ENCODE peak calls at places on chromosomes 7 and 10, in seven cellular contexts. A is H9, Q is IMR-90, Y is H1, H is mesenchymal stem cell, D is trophoblast cell, B is mesendoderm. R is an unnamed sample.

GRCh38 chr10:22159180-22159579 is 58.6 kb downstream of the EBLN1 start:
- DNase-seq in A (no peak), Q (no peak), Y (no peak), H (no peak), D (no peak), B (no peak), R (no peak)

GRCh38 chr7:78073470-78074382 is 275.2 kb downstream of the PHTF2 start:
- DNase-seq in A (no peak), Q (no peak), Y (no peak), H (peak), D (no peak), B (peak), R (no peak)

GRCh38 chr7:140591178-140591902 is 49.3 kb downstream of the DENND2A start:
- DNase-seq in A (no peak), Q (peak), Y (no peak), H (no peak), D (no peak), B (no peak), R (no peak)

GRCh38 chr10:57338823-57339558 is 928.7 kb downstream of the IPMK start:
- DNase-seq in A (peak), Q (peak), Y (peak), H (peak), D (peak), B (peak), R (peak)

GRCh38 chr7:98569606-98570337 is 47.3 kb upstream of the NPTX2 start:
- DNase-seq in A (no peak), Q (no peak), Y (no peak), H (no peak), D (no peak), B (no peak), R (no peak)

GRCh38 chr10:29851241-29851640 is 208.1 kb downstream of the JCAD start:
- DNase-seq in A (no peak), Q (no peak), Y (no peak), H (no peak), D (no peak), B (no peak), R (no peak)

GRCh38 chr7:98470131-98470985 is 69.5 kb upstream of the BAIAP2L1 start:
- DNase-seq in A (peak), Q (no peak), Y (peak), H (no peak), D (peak), B (peak), R (peak)

GRCh38 chr7:50838675-50839377 is 56.1 kb upstream of the GRB10 start:
- DNase-seq in A (no peak), Q (peak), Y (no peak), H (no peak), D (no peak), B (no peak), R (no peak)

GRCh38 chr10:83222300-83222699 is 917.0 kb upstream of the GHITM start:
- DNase-seq in A (no peak), Q (no peak), Y (no peak), H (no peak), D (no peak), B (no peak), R (no peak)

GRCh38 chr7:64307254-64308018 is 6.3 kb upstream of the ZNF736 start:
- DNase-seq in A (no peak), Q (peak), Y (no peak), H (no peak), D (peak), B (peak), R (peak)

GRCh38 chr10:98361131-98361633 is 53.8 kb downstream of the PYROXD2 start:
- DNase-seq in A (peak), Q (peak), Y (no peak), H (peak), D (peak), B (peak), R (no peak)

GRCh38 chr10:88428442-88428841 is 154.7 kb downstream of the RNLS start:
- DNase-seq in A (no peak), Q (no peak), Y (no peak), H (peak), D (no peak), B (peak), R (no peak)

GRCh38 chr7:29990931-29991330 is 1.3 kb upstream of the SCRN1 start:
- DNase-seq in A (no peak), Q (no peak), Y (no peak), H (no peak), D (no peak), B (no peak), R (no peak)

GRCh38 chr10:28072573-28072972 is 73.7 kb upstream of the ODAD2 start:
- DNase-seq in A (no peak), Q (peak), Y (no peak), H (no peak), D (peak), B (no peak), R (no peak)

GRCh38 chr10:105063796-105064195 is 422.7 kb downstream of the SORCS3 start:
- DNase-seq in A (peak), Q (no peak), Y (peak), H (no peak), D (no peak), B (peak), R (peak)

GRCh38 chr10:120542591-120542990 is 85.6 kb downstream of the PLPP4 start:
- DNase-seq in A (no peak), Q (no peak), Y (no peak), H (no peak), D (no peak), B (no peak), R (no peak)

GRCh38 chr7:155399577-155399976 is 58.4 kb upstream of the EN2 start:
- DNase-seq in A (no peak), Q (no peak), Y (no peak), H (no peak), D (no peak), B (no peak), R (no peak)

GRCh38 chr7:24821045-24821853 is 64.0 kb upstream of the GSDME start:
- DNase-seq in A (no peak), Q (peak), Y (no peak), H (peak), D (peak), B (peak), R (no peak)

GRCh38 chr10:98795467-98795866 is 348.7 kb upstream of the HPS1 start:
- DNase-seq in A (no peak), Q (no peak), Y (no peak), H (no peak), D (no peak), B (no peak), R (no peak)

GRCh38 chr7:84394219-84394618 is 199.6 kb upstream of the SEMA3A start:
- DNase-seq in A (no peak), Q (no peak), Y (no peak), H (no peak), D (peak), B (no peak), R (no peak)

GRCh38 chr7:71325151-71325550 is 193.2 kb downstream of the GALNT17 start:
- DNase-seq in A (peak), Q (no peak), Y (no peak), H (no peak), D (no peak), B (peak), R (no peak)

GRCh38 chr7:90592036-90592435 is 4.1 kb upstream of the CDK14 start:
- DNase-seq in A (no peak), Q (no peak), Y (no peak), H (peak), D (no peak), B (no peak), R (no peak)
- H2BK120ac ChIP-seq in A (no peak), Q (no peak), Y (no peak), H (no peak), D (no peak), B (no peak), R (no peak)

DNA sequence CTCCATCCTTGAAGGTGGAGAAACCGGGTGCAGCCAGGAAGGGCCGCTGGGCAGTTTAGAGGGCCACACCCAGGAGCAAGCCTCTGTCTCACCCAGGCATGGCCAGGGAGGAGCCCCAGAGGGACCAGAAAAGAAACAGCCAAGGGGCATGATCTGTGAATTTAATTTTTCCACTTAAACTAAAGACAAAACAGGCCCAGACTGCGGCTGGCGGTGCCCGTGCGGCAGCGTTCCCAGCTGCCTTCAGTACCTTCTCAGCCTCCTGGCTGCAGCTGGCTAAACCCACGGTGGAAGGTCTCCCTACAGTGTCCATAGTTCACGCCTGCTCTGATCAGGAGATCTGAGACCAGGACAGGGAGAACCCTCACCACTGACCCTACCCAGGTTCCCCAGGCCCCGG is 12.9 kb downstream of the UNCX start:
- DNase-seq in A (no peak), Q (no peak), Y (no peak), H (no peak), D (no peak), B (no peak), R (no peak)
- H2BK120ac ChIP-seq in A (no peak), Q (no peak), Y (no peak), H (no peak), D (no peak), B (no peak), R (no peak)

GRCh38 chr10:47141349-47141748 is 158.6 kb upstream of the GDF10 start:
- DNase-seq in A (no peak), Q (no peak), Y (no peak), H (no peak), D (no peak), B (no peak), R (no peak)
- H2BK120ac ChIP-seq in A (no peak), Q (no peak), Y (no peak), H (no peak), D (no peak), B (no peak), R (no peak)

GRCh38 chr10:127635882-127636281 is 86.8 kb downstream of the NPS start:
- DNase-seq in A (no peak), Q (no peak), Y (no peak), H (no peak), D (no peak), B (no peak), R (no peak)
- H2BK120ac ChIP-seq in A (no peak), Q (no peak), Y (no peak), H (no peak), D (no peak), B (no peak), R (no peak)

DNA sequence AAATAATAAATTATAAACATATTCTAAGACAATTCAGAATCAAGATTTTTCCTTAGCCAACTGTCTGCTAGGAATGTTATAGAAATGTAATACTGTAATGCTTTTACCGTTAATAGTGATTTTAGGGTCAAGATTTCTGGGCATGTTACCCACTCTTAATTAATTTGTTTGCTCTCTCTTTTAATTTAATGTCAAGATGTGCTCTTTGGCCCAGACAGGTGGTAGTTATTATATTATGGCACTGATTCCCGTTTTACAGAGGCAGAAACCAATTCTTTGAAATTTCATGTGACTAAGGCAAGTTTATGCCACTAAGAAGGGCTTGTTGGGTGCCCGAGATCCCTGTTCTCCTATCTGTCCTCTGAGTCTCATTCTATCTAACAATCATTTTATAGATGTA is 959 bp upstream of the FAM107B start:
- DNase-seq in A (no peak), Q (no peak), Y (no peak), H (no peak), D (no peak), B (no peak), R (no peak)
- H2BK120ac ChIP-seq in A (no peak), Q (no peak), Y (no peak), H (no peak), D (no peak), B (no peak), R (no peak)

GRCh38 chr10:9792181-9792580 is 1225.5 kb upstream of the CELF2 start:
- DNase-seq in A (no peak), Q (peak), Y (no peak), H (no peak), D (peak), B (peak), R (no peak)
- H2BK120ac ChIP-seq in A (no peak), Q (no peak), Y (no peak), H (no peak), D (no peak), B (no peak), R (no peak)

GRCh38 chr10:133268532-133268931 is 8.1 kb downstream of the ADAM8 start:
- DNase-seq in A (no peak), Q (no peak), Y (no peak), H (no peak), D (no peak), B (no peak), R (no peak)
- H2BK120ac ChIP-seq in A (no peak), Q (no peak), Y (no peak), H (no peak), D (no peak), B (no peak), R (no peak)

GRCh38 chr7:1503816-1504775 is at the start of gene INTS1:
- DNase-seq in A (peak), Q (peak), Y (peak), H (peak), D (peak), B (peak), R (peak)
- H2BK120ac ChIP-seq in A (no peak), Q (peak), Y (no peak), H (peak), D (peak), B (no peak), R (no peak)

GRCh38 chr10:35129185-35129674 is 2.6 kb downstream of the CREM start:
- DNase-seq in A (no peak), Q (peak), Y (no peak), H (no peak), D (peak), B (no peak), R (no peak)

GRCh38 chr10:35132727-35133126 is 6.1 kb downstream of the CREM start:
- DNase-seq in A (no peak), Q (no peak), Y (no peak), H (no peak), D (no peak), B (no peak), R (no peak)

GRCh38 chr10:35127289-35127891 is 744 bp downstream of the CREM start:
- DNase-seq in A (no peak), Q (peak), Y (peak), H (peak), D (peak), B (peak), R (peak)

GRCh38 chr10:35133586-35133985 is 6.9 kb downstream of the CREM start:
- DNase-seq in A (no peak), Q (no peak), Y (no peak), H (no peak), D (no peak), B (no peak), R (no peak)

DNA sequence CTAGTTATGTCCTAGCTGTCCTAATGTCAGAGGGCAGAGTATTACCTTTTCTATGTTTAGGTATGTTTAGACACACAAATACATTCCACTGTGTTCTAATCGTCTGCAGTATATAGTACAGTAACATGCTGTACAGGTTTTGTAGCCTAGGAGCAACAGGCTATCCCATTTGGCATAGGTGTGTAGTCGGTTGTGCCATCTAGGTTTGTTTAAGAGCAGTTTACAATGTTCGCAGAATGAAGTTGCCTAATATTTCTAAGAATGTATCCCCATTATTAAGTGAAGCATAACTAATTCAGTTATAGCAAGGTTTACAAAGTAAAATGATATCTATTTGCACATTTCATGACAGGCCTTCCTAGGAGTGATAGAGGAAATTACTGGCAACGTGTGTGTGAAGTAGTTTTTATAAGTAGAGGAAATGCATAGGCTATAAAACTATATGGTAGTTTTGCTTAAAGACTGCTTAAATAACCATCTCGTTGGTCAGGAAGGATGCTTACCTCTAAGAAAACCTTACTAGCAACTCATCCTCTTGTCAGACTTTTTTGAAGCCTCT is 4.0 kb downstream of the CREM start:
- DNase-seq in A (no peak), Q (no peak), Y (no peak), H (no peak), D (no peak), B (no peak), R (no peak)
- H2BK120ac ChIP-seq in A (no peak), Q (no peak), Y (no peak), H (no peak), D (no peak), B (no peak), R (no peak)

R was measured in neuronal stem cell.